ENCODE peak calls at places on chromosomes 13 and 19, in nine cellular contexts. Q is aorta, T is IMR-90, S is AG04450, G is colonic mucosa, R is H7, B is ovary, J is HCT116, X is spleen. F is an unnamed sample. For H3K27me3, the result is how much of the 10 kb centered on the place peaks cover.

GRCh38 chr19:28633223-28634030 is 579.5 kb downstream of the UQCRFS1 start:
- DNase-seq in Q (no peak), T (peak), S (no peak), G (peak), R (peak), B (no peak), J (no peak), X (no peak), F (peak)

GRCh38 chr19:21468791-21469190 is 36.6 kb upstream of the ZNF429 start:
- DNase-seq in Q (no peak), T (no peak), S (no peak), G (no peak), R (peak), B (no peak), J (no peak), X (peak), F (no peak)

GRCh38 chr19:40750035-40750284 is 317 bp downstream of the ACTMAP start:
- DNase-seq in Q (no peak), T (no peak), S (no peak), G (no peak), R (peak), B (no peak), J (no peak), X (no peak), F (peak)

GRCh38 chr19:15538774-15539173 is 30.4 kb downstream of the CYP4F22 start:
- DNase-seq in Q (no peak), T (peak), S (no peak), G (no peak), R (no peak), B (no peak), J (no peak), X (no peak), F (peak)

GRCh38 chr13:101708115-101708514 is 255.6 kb downstream of the ITGBL1 start:
- DNase-seq in Q (no peak), T (no peak), S (no peak), G (no peak), R (peak), B (no peak), J (no peak), X (no peak), F (no peak)

GRCh38 chr19:19406878-19407639 is 1.6 kb downstream of the GATAD2A start:
- DNase-seq in Q (no peak), T (peak), S (no peak), G (peak), R (no peak), B (no peak), J (no peak), X (peak), F (peak)

GRCh38 chr13:98927954-98928927 is 49.6 kb downstream of the DOCK9 start:
- DNase-seq in Q (no peak), T (peak), S (peak), G (no peak), R (no peak), B (no peak), J (no peak), X (no peak), F (peak)

GRCh38 chr19:35712910-35713845 is 4.6 kb upstream of the KMT2B start:
- DNase-seq in Q (no peak), T (no peak), S (no peak), G (no peak), R (peak), B (no peak), J (no peak), X (no peak), F (no peak)

GRCh38 chr19:40283414-40284250 is 1.5 kb downstream of the AKT2 start:
- DNase-seq in Q (peak), T (peak), S (no peak), G (peak), R (no peak), B (no peak), J (no peak), X (peak), F (no peak)

GRCh38 chr13:74210693-74211393 is 76.6 kb upstream of the KLF12 start:
- DNase-seq in Q (no peak), T (peak), S (peak), G (no peak), R (no peak), B (no peak), J (no peak), X (no peak), F (peak)

DNA sequence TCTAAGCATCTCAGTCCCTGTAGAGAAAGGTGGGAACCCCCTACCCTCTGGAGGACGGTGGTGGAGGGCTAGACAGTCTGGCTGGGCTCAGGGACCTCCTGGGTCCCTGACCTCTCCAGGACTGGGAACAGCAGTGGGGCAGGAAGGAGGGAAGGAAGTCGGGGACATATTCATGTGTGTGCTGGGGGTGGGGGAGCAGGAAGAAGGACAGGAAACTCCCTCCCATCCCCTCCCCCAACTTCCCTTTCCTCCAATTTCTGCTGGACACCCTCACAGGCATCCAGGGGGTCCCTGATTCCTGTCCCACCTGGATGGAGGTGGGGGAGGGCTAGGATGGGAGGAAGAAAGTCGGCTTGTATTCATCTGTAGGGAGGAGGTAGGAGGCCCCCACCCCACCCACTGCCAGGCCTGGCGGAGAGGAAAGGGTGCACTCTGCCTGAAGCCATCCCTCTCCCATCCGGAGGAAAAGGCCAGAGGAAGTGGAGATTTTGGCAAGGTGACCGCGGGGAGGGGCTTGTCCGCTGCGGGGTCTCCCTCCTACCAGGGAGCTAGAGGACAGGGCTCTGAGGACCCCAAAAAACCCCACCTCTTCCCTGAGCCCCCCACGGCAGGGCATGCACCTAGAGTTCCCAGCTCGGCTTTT is 2.3 kb downstream of the NOVA2 start:
- DNase-seq in Q (no peak), T (no peak), S (no peak), G (no peak), R (no peak), B (no peak), J (no peak), X (no peak), F (no peak)
- H3K27me3 ChIP-seq in Q (under half), T (half or more), S (half or more), G (under half), R (under half), B (under half), J (under half), X (under half), F (under half)

GRCh38 chr19:5337886-5338595 is 2.6 kb downstream of the PTPRS start:
- DNase-seq in Q (no peak), T (no peak), S (no peak), G (no peak), R (peak), B (no peak), J (no peak), X (no peak), F (no peak)
- H3K27me3 ChIP-seq in Q (under half), T (under half), S (under half), G (under half), R (under half), B (under half), J (under half), X (under half), F (under half)

DNA sequence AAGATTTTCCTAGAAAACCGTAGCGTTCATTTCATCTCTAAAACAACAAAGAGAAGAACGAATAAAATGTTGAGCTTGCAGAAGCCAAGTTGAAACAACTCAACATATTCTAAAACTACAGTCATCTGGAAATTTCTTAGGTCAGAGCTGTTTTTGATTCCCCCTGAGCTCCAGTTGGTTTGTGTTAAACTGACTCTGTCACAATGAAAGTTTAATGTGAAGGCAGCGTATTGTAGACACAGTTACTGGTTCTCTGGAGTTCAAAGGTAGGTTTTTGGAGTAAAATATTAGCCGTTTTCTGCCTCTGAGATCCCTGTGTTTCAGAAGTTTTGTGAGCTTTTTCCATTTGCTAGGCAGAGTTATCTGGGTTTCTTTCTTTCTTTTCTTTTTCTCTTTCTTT is 2.2 kb downstream of the ARHGEF7 start:
- DNase-seq in Q (no peak), T (no peak), S (no peak), G (no peak), R (no peak), B (no peak), J (no peak), X (no peak), F (peak)
- H3K27me3 ChIP-seq in Q (under half), T (half or more), S (half or more), G (under half), R (under half), B (under half), J (under half), X (under half), F (under half)

GRCh38 chr19:3470500-3471128 is 9.7 kb downstream of the SMIM24 start:
- DNase-seq in Q (no peak), T (no peak), S (no peak), G (no peak), R (peak), B (no peak), J (no peak), X (no peak), F (no peak)

GRCh38 chr19:3471954-3472655 is 8.2 kb downstream of the SMIM24 start:
- DNase-seq in Q (peak), T (no peak), S (no peak), G (no peak), R (peak), B (no peak), J (no peak), X (no peak), F (peak)

GRCh38 chr19:3468211-3468610 is 12.1 kb downstream of the SMIM24 start:
- DNase-seq in Q (no peak), T (no peak), S (no peak), G (no peak), R (peak), B (no peak), J (no peak), X (no peak), F (no peak)

GRCh38 chr19:3467437-3468198 is 12.7 kb downstream of the SMIM24 start:
- DNase-seq in Q (no peak), T (no peak), S (no peak), G (no peak), R (peak), B (no peak), J (no peak), X (no peak), F (no peak)

DNA sequence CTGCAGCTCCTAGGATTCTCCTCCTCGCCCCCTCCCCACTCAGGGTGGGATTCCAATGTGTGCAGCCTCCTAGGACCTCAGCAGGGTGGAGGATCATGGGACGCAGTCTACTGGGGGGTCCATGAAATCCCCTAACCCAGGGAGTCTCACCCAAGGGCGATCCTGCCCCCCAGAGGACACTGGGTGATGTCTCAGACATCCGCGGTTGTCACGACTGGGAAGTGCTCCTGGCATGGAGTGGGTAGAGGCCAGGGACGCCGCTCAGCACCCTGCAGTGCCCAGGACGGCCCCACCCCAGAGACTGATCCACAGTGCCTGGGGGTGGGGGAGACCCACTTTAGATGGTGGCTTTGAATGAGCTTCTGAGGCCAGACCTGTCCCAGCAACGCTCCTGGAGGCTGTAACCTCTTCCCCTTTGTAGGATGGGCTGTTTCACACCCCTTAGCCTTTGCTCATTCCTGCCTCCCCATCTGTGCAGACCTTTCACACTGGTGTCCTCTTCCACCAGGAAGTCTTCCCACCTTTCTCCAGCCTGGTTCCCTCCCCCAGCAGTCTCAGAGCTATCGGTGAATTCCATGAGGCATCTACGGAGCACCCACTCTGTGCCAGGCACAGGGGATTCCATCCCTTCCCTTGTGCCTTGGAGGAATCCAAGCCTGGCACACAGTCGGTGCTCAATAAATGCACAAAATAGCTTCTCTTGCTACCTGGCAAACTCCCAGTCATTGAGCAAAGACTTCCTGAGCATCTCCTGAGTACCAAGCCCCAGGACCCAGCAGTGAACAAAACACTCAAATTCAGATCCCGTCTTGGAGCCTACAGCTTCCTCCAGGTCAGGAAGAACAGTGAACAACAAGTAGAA is 10.5 kb downstream of the SMIM24 start:
- DNase-seq in Q (no peak), T (no peak), S (no peak), G (no peak), R (peak), B (no peak), J (no peak), X (no peak), F (no peak)
- H3K27me3 ChIP-seq in Q (under half), T (under half), S (under half), G (under half), R (under half), B (under half), J (under half), X (under half), F (under half)

GRCh38 chr19:12985049-12985776 is 10.1 kb upstream of the NFIX start:
- DNase-seq in Q (no peak), T (peak), S (no peak), G (peak), R (peak), B (no peak), J (peak), X (no peak), F (peak)
- H3K27me3 ChIP-seq in Q (under half), T (under half), S (under half), G (under half), R (under half), B (under half), J (under half), X (under half), F (under half)

DNA sequence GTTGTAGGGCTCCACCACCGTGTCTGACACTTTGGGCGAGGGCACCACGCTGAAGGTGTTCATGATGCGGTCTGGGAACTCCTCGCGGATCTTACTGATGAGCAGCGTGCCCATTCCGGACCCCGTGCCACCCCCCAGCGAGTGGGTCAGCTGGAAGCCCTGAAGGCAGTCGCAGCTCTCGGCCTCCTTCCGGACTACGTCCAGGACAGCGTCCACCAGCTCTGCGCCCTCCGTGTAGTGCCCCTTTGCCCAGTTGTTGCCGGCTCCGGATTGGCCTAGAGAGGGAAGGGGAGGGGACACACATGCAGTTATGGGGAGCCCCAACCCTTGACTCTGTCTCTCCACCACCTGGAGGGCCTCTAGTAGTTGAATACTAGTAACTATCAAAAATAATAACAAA is 6.2 kb downstream of the TUBB4A start:
- DNase-seq in Q (no peak), T (no peak), S (no peak), G (no peak), R (no peak), B (no peak), J (no peak), X (no peak), F (no peak)
- H3K27me3 ChIP-seq in Q (under half), T (under half), S (under half), G (under half), R (under half), B (under half), J (under half), X (under half), F (under half)

GRCh38 chr13:25180795-25181537 is 8.9 kb upstream of the AMER2 start:
- DNase-seq in Q (no peak), T (no peak), S (no peak), G (no peak), R (no peak), B (no peak), J (no peak), X (no peak), F (no peak)
- H3K27me3 ChIP-seq in Q (under half), T (under half), S (under half), G (under half), R (under half), B (under half), J (under half), X (under half), F (under half)

GRCh38 chr13:41541142-41541938 is 84.0 kb downstream of the RGCC start:
- DNase-seq in Q (no peak), T (no peak), S (no peak), G (peak), R (no peak), B (no peak), J (no peak), X (no peak), F (no peak)

GRCh38 chr13:41544824-41545707 is 87.7 kb downstream of the RGCC start:
- DNase-seq in Q (no peak), T (peak), S (no peak), G (peak), R (no peak), B (no peak), J (no peak), X (no peak), F (no peak)

GRCh38 chr13:41546372-41547252 is 89.3 kb downstream of the RGCC start:
- DNase-seq in Q (no peak), T (peak), S (peak), G (peak), R (peak), B (no peak), J (no peak), X (no peak), F (no peak)

GRCh38 chr13:41542281-41542680 is 84.9 kb downstream of the RGCC start:
- DNase-seq in Q (no peak), T (no peak), S (no peak), G (peak), R (no peak), B (no peak), J (no peak), X (no peak), F (no peak)

GRCh38 chr13:41543664-41544300 is 86.4 kb downstream of the RGCC start:
- DNase-seq in Q (no peak), T (no peak), S (no peak), G (no peak), R (peak), B (no peak), J (no peak), X (no peak), F (no peak)
- H3K27me3 ChIP-seq in Q (under half), T (under half), S (under half), G (under half), R (under half), B (under half), J (under half), X (under half), F (under half)

GRCh38 chr19:7801020-7801570 is 28.9 kb upstream of the EVI5L start:
- DNase-seq in Q (no peak), T (no peak), S (no peak), G (no peak), R (no peak), B (no peak), J (no peak), X (peak), F (peak)

GRCh38 chr19:7795555-7796161 is 32.6 kb downstream of the CLEC4M start:
- DNase-seq in Q (no peak), T (peak), S (peak), G (no peak), R (no peak), B (no peak), J (no peak), X (no peak), F (no peak)

GRCh38 chr19:7799640-7800355 is 30.2 kb upstream of the EVI5L start:
- DNase-seq in Q (peak), T (peak), S (peak), G (peak), R (peak), B (peak), J (peak), X (peak), F (peak)
- H3K27me3 ChIP-seq in Q (under half), T (under half), S (under half), G (under half), R (under half), B (under half), J (under half), X (under half), F (under half)